ENCODE peak calls at places on chromosomes 16 and 17, in four cellular contexts. B is thoracic aorta, F is fibroblast of the aortic adventitia, O is upper lobe of left lung. N is an unnamed sample.
A peak's percentile ranks its signal among the peaks of the same experiment; 100 is the strongest.

GRCh38 chr17:55295411-55296170 is 30.8 kb downstream of the HLF start:
- DNase-seq in O (no peak), B (no peak), F (peak; percentile 59), N (peak; percentile 81)

GRCh38 chr16:58488531-58488930 is 11.4 kb upstream of the NDRG4 start:
- DNase-seq in O (no peak), F (no peak), B (no peak), N (no peak)

GRCh38 chr17:1267471-1267947 is 2.7 kb upstream of the BHLHA9 start:
- DNase-seq in O (no peak), F (peak; percentile 79), B (peak; percentile 11), N (no peak)

GRCh38 chr16:60127196-60127595 is 1393.1 kb upstream of the GOT2 start:
- DNase-seq in F (no peak), O (no peak), B (no peak), N (peak; percentile 30)

GRCh38 chr17:2040219-2040827 is 1.5 kb upstream of the OVCA2 start:
- DNase-seq in F (no peak), O (no peak), B (no peak), N (no peak)

GRCh38 chr16:89096768-89097527 is 3.3 kb downstream of the ACSF3 start:
- DNase-seq in B (no peak), F (no peak), O (peak; percentile 33), N (no peak)

GRCh38 chr17:21134559-21134958 is 7.8 kb downstream of the DHRS7B start:
- DNase-seq in O (no peak), B (no peak), F (no peak), N (no peak)

GRCh38 chr17:40551091-40551873 is 14.0 kb downstream of the CCR7 start:
- DNase-seq in B (no peak), F (peak; percentile 100), O (no peak), N (no peak)

GRCh38 chr16:2420035-2420434 is 9.2 kb upstream of the CCNF start:
- DNase-seq in F (peak; percentile 43), B (no peak), O (no peak), N (no peak)

GRCh38 chr16:66262253-66263167 is 104.0 kb upstream of the CDH5 start:
- DNase-seq in B (no peak), F (peak; percentile 72), O (no peak), N (no peak)

GRCh38 chr17:3860939-3861338 is 14.9 kb upstream of the NCBP3 start:
- DNase-seq in O (no peak), B (no peak), F (no peak), N (no peak)

GRCh38 chr17:273994-274832 is 78.4 kb downstream of the RPH3AL start:
- DNase-seq in B (no peak), F (no peak), O (no peak), N (no peak)

GRCh38 chr17:62566996-62567578 is 60.4 kb upstream of the MRC2 start:
- DNase-seq in O (no peak), F (no peak), B (no peak), N (no peak)

GRCh38 chr17:72121164-72122001 is 563 bp downstream of the SOX9 start:
- DNase-seq in F (peak; percentile 32), O (peak; percentile 90), B (no peak), N (no peak)

GRCh38 chr17:64661731-64661980 is 451 bp downstream of the SMURF2 start:
- DNase-seq in F (no peak), O (no peak), B (no peak), N (no peak)

GRCh38 chr16:57301126-57301817 is 16.8 kb upstream of the PLLP start:
- DNase-seq in O (no peak), B (no peak), F (no peak), N (no peak)

GRCh38 chr16:35195864-35196216 is 1736.4 kb downstream of the TP53TG3F start:
- DNase-seq in F (no peak), B (no peak), O (peak; percentile 48), N (no peak)

GRCh38 chr16:85263214-85263613 is 150.9 kb upstream of the CIBAR2 start:
- DNase-seq in O (no peak), F (no peak), B (no peak), N (no peak)

GRCh38 chr16:1776991-1777374 is 4.0 kb upstream of the MRPS34 start:
- DNase-seq in O (peak; percentile 84), B (no peak), F (no peak), N (no peak)

GRCh38 chr16:80298676-80299075 is 242.1 kb upstream of the DYNLRB2 start:
- DNase-seq in B (no peak), F (no peak), O (no peak), N (no peak)

GRCh38 chr17:13002761-13003453 is 14.9 kb downstream of the ELAC2 start:
- DNase-seq in O (no peak), F (peak; percentile 86), B (peak; percentile 57), N (peak; percentile 69)

GRCh38 chr16:75243667-75244224 is 7.7 kb downstream of the BCAR1 start:
- DNase-seq in O (peak; percentile 81), F (no peak), B (no peak), N (no peak)